ENCODE peak calls at places on chromosome 22, in four cellular contexts. One of them, this sample, is unnamed. For H3K4me1, the result is how much of the 10 kb centered on the place peaks cover.

GRCh38 chr22:32951807-32952153 is 106.4 kb downstream of the SYN3 start:
- DNase-seq in A549: no peak
- DNase-seq in fibroblast of lung: no peak
- DNase-seq in heart left ventricle: peak
- DNase-seq in this sample: peak

GRCh38 chr22:19844423-19845368 is 10.0 kb downstream of the GNB1L start:
- DNase-seq in A549: no peak
- DNase-seq in fibroblast of lung: no peak
- DNase-seq in heart left ventricle: peak
- DNase-seq in this sample: peak

GRCh38 chr22:17285661-17286060 is 66.4 kb upstream of the ADA2 start:
- DNase-seq in A549: no peak
- DNase-seq in fibroblast of lung: no peak
- DNase-seq in heart left ventricle: no peak
- DNase-seq in this sample: no peak

GRCh38 chr22:19869497-19870152 is 15.0 kb upstream of the GNB1L start:
- DNase-seq in A549: no peak
- DNase-seq in fibroblast of lung: no peak
- DNase-seq in heart left ventricle: peak
- DNase-seq in this sample: no peak

GRCh38 chr22:44096736-44097135 is 72.6 kb downstream of the PARVB start:
- DNase-seq in A549: no peak
- DNase-seq in fibroblast of lung: no peak
- DNase-seq in heart left ventricle: peak
- DNase-seq in this sample: peak

GRCh38 chr22:33303109-33303508 is 244.9 kb upstream of the SYN3 start:
- DNase-seq in A549: no peak
- DNase-seq in fibroblast of lung: no peak
- DNase-seq in heart left ventricle: no peak
- DNase-seq in this sample: no peak

GRCh38 chr22:35893698-35894097 is 134.9 kb downstream of the RBFOX2 start:
- DNase-seq in A549: no peak
- DNase-seq in fibroblast of lung: peak
- DNase-seq in heart left ventricle: no peak
- DNase-seq in this sample: no peak

GRCh38 chr22:28440517-28441366 is 238.9 kb downstream of the TTC28 start:
- DNase-seq in A549: no peak
- DNase-seq in fibroblast of lung: peak
- DNase-seq in heart left ventricle: no peak
- DNase-seq in this sample: no peak

GRCh38 chr22:27220349-27220748 is 563.0 kb downstream of the MIAT start:
- DNase-seq in A549: no peak
- DNase-seq in fibroblast of lung: no peak
- DNase-seq in heart left ventricle: no peak
- DNase-seq in this sample: no peak

GRCh38 chr22:22322792-22323191 is 78.2 kb downstream of the VPREB1 start:
- DNase-seq in A549: no peak
- DNase-seq in fibroblast of lung: no peak
- DNase-seq in heart left ventricle: no peak
- DNase-seq in this sample: no peak

GRCh38 chr22:40491990-40492631 is 121.7 kb downstream of the SGSM3 start:
- DNase-seq in A549: no peak
- DNase-seq in fibroblast of lung: peak
- DNase-seq in heart left ventricle: no peak
- DNase-seq in this sample: no peak

GRCh38 chr22:33918676-33919590 is 1.3 kb downstream of the LARGE1 start:
- DNase-seq in A549: no peak
- DNase-seq in fibroblast of lung: peak
- DNase-seq in heart left ventricle: no peak
- DNase-seq in this sample: no peak

GRCh38 chr22:23178512-23179254 is 1.6 kb upstream of the BCR start:
- DNase-seq in A549: peak
- DNase-seq in fibroblast of lung: peak
- DNase-seq in heart left ventricle: peak
- DNase-seq in this sample: peak

GRCh38 chr22:38871360-38872171 is 450 bp downstream of the CBX6 start:
- DNase-seq in A549: no peak
- DNase-seq in fibroblast of lung: no peak
- DNase-seq in heart left ventricle: no peak
- DNase-seq in this sample: no peak

GRCh38 chr22:42299586-42300285 is 29.3 kb upstream of the TCF20 start:
- DNase-seq in A549: no peak
- DNase-seq in fibroblast of lung: no peak
- DNase-seq in heart left ventricle: peak
- DNase-seq in this sample: no peak

GRCh38 chr22:44179989-44180705 is 578 bp upstream of the PARVG start:
- DNase-seq in A549: no peak
- DNase-seq in fibroblast of lung: no peak
- DNase-seq in heart left ventricle: no peak
- DNase-seq in this sample: no peak

GRCh38 chr22:22178566-22178965 is 66.0 kb upstream of the VPREB1 start:
- DNase-seq in A549: no peak
- DNase-seq in fibroblast of lung: no peak
- DNase-seq in heart left ventricle: no peak
- DNase-seq in this sample: no peak

GRCh38 chr22:47628477-47629272 is 866.2 kb downstream of the TBC1D22A start:
- DNase-seq in A549: no peak
- DNase-seq in fibroblast of lung: no peak
- DNase-seq in heart left ventricle: no peak
- DNase-seq in this sample: no peak
- H3K4me1 ChIP-seq in A549: under half
- H3K4me1 ChIP-seq in fibroblast of lung: under half
- H3K4me1 ChIP-seq in heart left ventricle: under half
- H3K4me1 ChIP-seq in this sample: under half

GRCh38 chr22:48560836-48561235 is 1266.8 kb downstream of the BRD1 start:
- DNase-seq in A549: no peak
- DNase-seq in fibroblast of lung: no peak
- DNase-seq in heart left ventricle: peak
- DNase-seq in this sample: no peak
- H3K27ac ChIP-seq in A549: no peak
- H3K27ac ChIP-seq in fibroblast of lung: no peak
- H3K27ac ChIP-seq in heart left ventricle: no peak
- H3K27ac ChIP-seq in this sample: no peak

DNA sequence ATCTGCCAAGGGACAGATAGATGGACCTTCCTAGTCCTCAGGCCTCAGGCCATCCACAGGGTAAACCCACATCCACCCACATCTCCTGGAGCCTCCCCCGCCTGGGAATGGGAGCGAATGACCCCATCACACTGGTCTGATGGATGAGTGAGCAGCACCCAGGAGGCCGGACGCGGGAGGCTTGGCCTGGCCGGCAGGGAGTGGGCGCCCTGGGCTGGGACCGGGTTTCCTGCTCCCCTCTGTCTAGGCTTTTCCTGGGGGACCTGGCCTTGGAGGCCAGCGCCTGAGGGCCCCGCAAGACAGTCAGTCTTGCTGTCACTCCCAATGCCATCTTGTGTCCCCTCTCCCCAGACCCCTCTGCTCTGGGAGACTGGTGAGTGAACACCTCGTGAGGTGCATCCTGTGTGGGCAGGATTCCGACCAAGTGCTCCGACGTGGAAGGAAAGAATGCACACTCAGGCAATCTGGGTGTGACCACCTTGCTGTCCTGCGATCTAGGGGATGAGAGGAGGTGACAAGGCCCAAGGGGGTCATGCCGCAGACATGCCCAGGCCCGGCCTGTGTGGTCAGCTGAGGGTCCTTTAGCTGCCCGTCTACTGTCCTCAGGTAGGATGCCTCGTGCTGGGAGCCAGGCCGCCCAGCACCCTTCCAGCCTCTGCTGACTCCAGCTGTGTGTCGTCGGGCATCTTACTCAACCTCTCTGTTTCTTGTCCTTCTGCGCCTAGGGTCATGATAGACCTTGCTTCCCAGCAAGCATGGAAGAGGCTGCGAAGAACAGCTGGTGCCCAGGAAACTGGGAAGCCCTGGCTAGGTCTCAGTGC is 26.5 kb upstream of the WNT7B start:
- DNase-seq in A549: no peak
- DNase-seq in fibroblast of lung: no peak
- DNase-seq in heart left ventricle: peak
- DNase-seq in this sample: no peak
- H3K4me1 ChIP-seq in A549: under half
- H3K4me1 ChIP-seq in fibroblast of lung: under half
- H3K4me1 ChIP-seq in heart left ventricle: half or more
- H3K4me1 ChIP-seq in this sample: under half

GRCh38 chr22:47233316-47234243 is 471.1 kb downstream of the TBC1D22A start:
- DNase-seq in A549: no peak
- DNase-seq in fibroblast of lung: no peak
- DNase-seq in heart left ventricle: no peak
- DNase-seq in this sample: no peak
- H3K27ac ChIP-seq in A549: no peak
- H3K27ac ChIP-seq in fibroblast of lung: no peak
- H3K27ac ChIP-seq in heart left ventricle: no peak
- H3K27ac ChIP-seq in this sample: no peak

GRCh38 chr22:30209642-30210041 is 36.9 kb downstream of the LIF start:
- DNase-seq in A549: no peak
- DNase-seq in fibroblast of lung: no peak
- DNase-seq in heart left ventricle: no peak
- DNase-seq in this sample: peak
- H3K4me1 ChIP-seq in A549: half or more
- H3K4me1 ChIP-seq in fibroblast of lung: under half
- H3K4me1 ChIP-seq in heart left ventricle: under half
- H3K4me1 ChIP-seq in this sample: under half

GRCh38 chr22:30201970-30202369 is 44.6 kb downstream of the LIF start:
- DNase-seq in A549: no peak
- DNase-seq in fibroblast of lung: peak
- DNase-seq in heart left ventricle: no peak
- DNase-seq in this sample: no peak
- H3K27ac ChIP-seq in A549: peak
- H3K27ac ChIP-seq in fibroblast of lung: peak
- H3K27ac ChIP-seq in heart left ventricle: no peak
- H3K27ac ChIP-seq in this sample: no peak

DNA sequence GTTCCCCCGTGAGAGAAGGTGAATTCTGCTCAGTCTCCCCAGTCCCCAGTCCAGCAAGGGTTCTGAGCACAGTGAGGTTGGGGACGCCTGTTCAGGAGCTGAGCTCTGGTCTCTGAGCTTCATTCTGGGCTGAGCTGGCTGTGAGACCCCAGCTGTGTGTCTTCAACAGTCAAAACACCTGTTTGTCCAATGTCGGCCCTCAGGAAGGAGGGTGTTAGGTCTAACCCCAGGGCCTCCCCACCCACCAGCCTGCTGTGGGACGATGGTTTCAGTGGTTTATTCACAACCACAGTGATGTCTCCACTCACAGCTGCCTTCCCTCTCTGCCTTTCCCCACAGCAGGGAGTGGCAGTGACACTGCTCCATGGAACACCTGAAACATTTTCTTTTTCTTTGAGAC is 1282.9 kb downstream of the TBC1D22A start:
- DNase-seq in A549: no peak
- DNase-seq in fibroblast of lung: no peak
- DNase-seq in heart left ventricle: no peak
- DNase-seq in this sample: no peak
- H3K4me1 ChIP-seq in A549: under half
- H3K4me1 ChIP-seq in fibroblast of lung: under half
- H3K4me1 ChIP-seq in heart left ventricle: under half
- H3K4me1 ChIP-seq in this sample: under half

DNA sequence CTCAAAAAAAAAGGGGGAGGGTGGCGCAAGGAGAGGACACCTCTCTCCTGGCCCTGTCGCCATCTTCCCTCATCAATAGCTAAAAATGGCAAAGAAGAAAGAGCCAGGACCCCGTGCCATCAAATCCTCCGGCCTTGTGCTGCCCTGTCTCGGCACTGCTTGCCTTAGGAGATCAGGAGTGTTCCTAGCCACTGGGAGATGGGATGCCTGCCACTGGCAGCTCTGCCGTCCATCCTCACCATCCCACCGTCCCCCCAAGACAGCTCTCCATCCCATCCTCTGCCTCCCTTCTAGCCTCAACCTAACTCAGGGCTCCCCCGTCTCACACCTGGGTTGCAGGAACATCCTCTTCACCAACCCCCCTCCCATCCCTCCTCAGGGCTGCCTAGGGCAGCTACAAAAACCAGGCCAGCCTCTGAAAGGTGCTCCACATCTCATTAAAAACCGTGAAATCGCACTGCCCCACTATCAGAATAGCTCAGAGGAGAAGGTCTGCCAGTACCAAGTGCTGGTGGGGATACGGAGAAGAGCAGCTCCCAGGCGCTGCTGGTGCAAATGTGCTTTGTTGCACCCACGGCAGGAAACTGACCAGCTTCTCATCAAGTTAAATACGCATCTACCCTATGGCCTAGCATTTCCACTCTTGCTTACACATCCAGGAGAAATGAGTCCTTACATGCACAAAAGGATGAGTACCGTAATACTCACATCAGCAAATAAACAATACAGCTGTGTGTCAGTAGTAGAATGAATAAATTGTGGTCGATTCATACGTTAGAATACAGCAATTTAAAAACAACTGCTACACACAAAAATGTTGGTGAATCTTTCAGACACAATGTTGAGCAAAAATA is 31.7 kb upstream of the GCAT start:
- DNase-seq in A549: no peak
- DNase-seq in fibroblast of lung: peak
- DNase-seq in heart left ventricle: no peak
- DNase-seq in this sample: no peak
- H3K27ac ChIP-seq in A549: no peak
- H3K27ac ChIP-seq in fibroblast of lung: peak
- H3K27ac ChIP-seq in heart left ventricle: no peak
- H3K27ac ChIP-seq in this sample: no peak

DNA sequence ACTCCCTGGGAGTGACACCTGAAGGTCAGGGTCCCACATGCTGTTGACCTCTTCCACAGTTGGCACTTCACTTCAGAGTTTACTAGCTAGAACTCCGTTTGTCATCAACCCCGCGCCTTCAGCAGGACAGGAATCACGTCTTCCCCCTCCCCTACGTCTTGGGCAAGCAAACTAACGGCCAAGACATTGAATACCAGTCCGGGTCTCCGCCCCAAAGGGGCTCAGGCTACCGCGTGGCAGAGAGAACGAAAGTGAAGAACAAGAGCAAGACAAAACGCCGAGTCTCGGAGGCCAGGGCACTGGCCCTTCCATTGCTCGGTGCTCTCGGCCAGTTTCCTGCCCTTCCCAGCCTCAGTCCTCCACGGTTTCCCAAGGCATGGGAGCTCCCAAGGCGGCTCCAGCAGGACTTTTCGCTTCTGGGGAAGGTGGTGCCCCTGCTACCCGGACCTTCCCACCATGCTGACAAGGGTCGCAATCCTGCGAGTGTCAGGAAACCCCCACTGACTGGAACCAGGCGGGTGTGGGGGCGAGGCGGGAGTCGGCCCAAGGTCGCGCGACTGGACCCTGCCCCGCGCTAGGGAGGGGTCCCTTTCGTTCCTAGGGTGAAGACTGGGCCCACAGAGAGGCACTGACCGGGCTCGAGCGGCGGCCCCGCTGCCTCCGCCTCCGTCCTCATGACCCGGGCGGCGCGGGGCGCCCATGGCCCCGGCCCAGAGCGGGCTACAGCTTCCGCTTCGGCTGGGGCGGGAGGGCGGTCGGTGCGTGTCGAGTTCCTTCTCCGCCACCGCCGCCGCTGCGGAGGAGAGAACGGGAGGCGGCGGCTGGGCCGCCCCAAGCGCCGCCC is at the start of gene GUCD1:
- DNase-seq in A549: no peak
- DNase-seq in fibroblast of lung: peak
- DNase-seq in heart left ventricle: peak
- DNase-seq in this sample: peak
- H3K4me1 ChIP-seq in A549: under half
- H3K4me1 ChIP-seq in fibroblast of lung: under half
- H3K4me1 ChIP-seq in heart left ventricle: half or more
- H3K4me1 ChIP-seq in this sample: half or more

This sample was measured in right lobe of liver.